ENCODE peak calls at places on chromosome 21, in nine cellular contexts. One of them, this sample, is unnamed.
A peak's percentile ranks its signal among the peaks of the same experiment; 100 is the strongest.

GRCh38 chr21:18840239-18840638 is 436.7 kb upstream of the TMPRSS15 start:
- DNase-seq in foreskin fibroblast: no peak
- DNase-seq in fibroblast of the aortic adventitia: no peak
- DNase-seq in NCI-H1092 treated with DMSO at 0.1 percent for 48 hours: no peak
- DNase-seq in retina: no peak
- DNase-seq in activated CD4-positive, CD25-positive, alpha-beta regulatory T cell: no peak
- DNase-seq in nucleus accumbens: no peak
- DNase-seq in HepG2: no peak
- DNase-seq in EH: no peak
- DNase-seq in this sample: no peak

GRCh38 chr21:30104246-30104645 is 62.4 kb downstream of the CLDN17 start:
- DNase-seq in foreskin fibroblast: no peak
- DNase-seq in fibroblast of the aortic adventitia: no peak
- DNase-seq in NCI-H1092 treated with DMSO at 0.1 percent for 48 hours: no peak
- DNase-seq in retina: no peak
- DNase-seq in activated CD4-positive, CD25-positive, alpha-beta regulatory T cell: no peak
- DNase-seq in nucleus accumbens: no peak
- DNase-seq in HepG2: no peak
- DNase-seq in EH: no peak
- DNase-seq in this sample: no peak

GRCh38 chr21:42044871-42045495 is 26.1 kb upstream of the UMODL1 start:
- DNase-seq in foreskin fibroblast: no peak
- DNase-seq in fibroblast of the aortic adventitia: no peak
- DNase-seq in NCI-H1092 treated with DMSO at 0.1 percent for 48 hours: no peak
- DNase-seq in retina: no peak
- DNase-seq in activated CD4-positive, CD25-positive, alpha-beta regulatory T cell: no peak
- DNase-seq in nucleus accumbens: no peak
- DNase-seq in HepG2: no peak
- DNase-seq in EH: no peak
- DNase-seq in this sample: no peak

GRCh38 chr21:34836103-34836932 is 167.5 kb downstream of the CLIC6 start:
- DNase-seq in foreskin fibroblast: peak; percentile 100
- DNase-seq in fibroblast of the aortic adventitia: peak; percentile 99
- DNase-seq in NCI-H1092 treated with DMSO at 0.1 percent for 48 hours: no peak
- DNase-seq in retina: no peak
- DNase-seq in activated CD4-positive, CD25-positive, alpha-beta regulatory T cell: no peak
- DNase-seq in nucleus accumbens: no peak
- DNase-seq in HepG2: peak; percentile 92
- DNase-seq in EH: peak; percentile 100
- DNase-seq in this sample: peak; percentile 98

GRCh38 chr21:45326834-45327457 is 39.3 kb upstream of the POFUT2 start:
- DNase-seq in foreskin fibroblast: no peak
- DNase-seq in fibroblast of the aortic adventitia: no peak
- DNase-seq in NCI-H1092 treated with DMSO at 0.1 percent for 48 hours: no peak
- DNase-seq in retina: no peak
- DNase-seq in activated CD4-positive, CD25-positive, alpha-beta regulatory T cell: no peak
- DNase-seq in nucleus accumbens: no peak
- DNase-seq in HepG2: no peak
- DNase-seq in EH: no peak
- DNase-seq in this sample: no peak

GRCh38 chr21:14737922-14738321 is 191.8 kb upstream of the SAMSN1 start:
- DNase-seq in foreskin fibroblast: no peak
- DNase-seq in fibroblast of the aortic adventitia: peak; percentile 78
- DNase-seq in NCI-H1092 treated with DMSO at 0.1 percent for 48 hours: peak; percentile 26
- DNase-seq in retina: no peak
- DNase-seq in activated CD4-positive, CD25-positive, alpha-beta regulatory T cell: no peak
- DNase-seq in nucleus accumbens: no peak
- DNase-seq in HepG2: peak; percentile 70
- DNase-seq in EH: peak; percentile 19
- DNase-seq in this sample: peak; percentile 3

GRCh38 chr21:33136898-33137502 is 67.1 kb downstream of the OLIG1 start:
- DNase-seq in foreskin fibroblast: no peak
- DNase-seq in fibroblast of the aortic adventitia: no peak
- DNase-seq in NCI-H1092 treated with DMSO at 0.1 percent for 48 hours: no peak
- DNase-seq in retina: no peak
- DNase-seq in activated CD4-positive, CD25-positive, alpha-beta regulatory T cell: no peak
- DNase-seq in nucleus accumbens: no peak
- DNase-seq in HepG2: no peak
- DNase-seq in EH: no peak
- DNase-seq in this sample: no peak

GRCh38 chr21:43778469-43779335 is 2.6 kb upstream of the CSTB start:
- DNase-seq in foreskin fibroblast: peak; percentile 56
- DNase-seq in fibroblast of the aortic adventitia: no peak
- DNase-seq in NCI-H1092 treated with DMSO at 0.1 percent for 48 hours: no peak
- DNase-seq in retina: no peak
- DNase-seq in activated CD4-positive, CD25-positive, alpha-beta regulatory T cell: no peak
- DNase-seq in nucleus accumbens: no peak
- DNase-seq in HepG2: no peak
- DNase-seq in EH: peak; percentile 22
- DNase-seq in this sample: no peak

GRCh38 chr21:45098867-45099266 is 24.5 kb downstream of the ADARB1 start:
- DNase-seq in foreskin fibroblast: peak; percentile 50
- DNase-seq in fibroblast of the aortic adventitia: peak; percentile 22
- DNase-seq in NCI-H1092 treated with DMSO at 0.1 percent for 48 hours: peak; percentile 14
- DNase-seq in retina: no peak
- DNase-seq in activated CD4-positive, CD25-positive, alpha-beta regulatory T cell: no peak
- DNase-seq in nucleus accumbens: no peak
- DNase-seq in HepG2: peak; percentile 32
- DNase-seq in EH: peak; percentile 37
- DNase-seq in this sample: no peak

GRCh38 chr21:38646213-38646837 is 148.0 kb upstream of the ERG start:
- DNase-seq in foreskin fibroblast: peak; percentile 79
- DNase-seq in fibroblast of the aortic adventitia: peak; percentile 54
- DNase-seq in NCI-H1092 treated with DMSO at 0.1 percent for 48 hours: no peak
- DNase-seq in retina: no peak
- DNase-seq in activated CD4-positive, CD25-positive, alpha-beta regulatory T cell: no peak
- DNase-seq in nucleus accumbens: no peak
- DNase-seq in HepG2: no peak
- DNase-seq in EH: peak; percentile 51
- DNase-seq in this sample: no peak

GRCh38 chr21:35422011-35422410 is 372.9 kb upstream of the RUNX1 start:
- DNase-seq in foreskin fibroblast: no peak
- DNase-seq in fibroblast of the aortic adventitia: no peak
- DNase-seq in NCI-H1092 treated with DMSO at 0.1 percent for 48 hours: no peak
- DNase-seq in retina: no peak
- DNase-seq in activated CD4-positive, CD25-positive, alpha-beta regulatory T cell: no peak
- DNase-seq in nucleus accumbens: no peak
- DNase-seq in HepG2: no peak
- DNase-seq in EH: no peak
- DNase-seq in this sample: no peak